ENCODE peak calls at places on chromosomes 6 and 20, in ten cellular contexts. One of them, this sample, is unnamed.

GRCh38 chr6:106097368-106098231 is 11.5 kb downstream of the PRDM1 start:
- DNase-seq in fibroblast of the aortic adventitia: peak; percentile 81
- DNase-seq in body of pancreas: no peak
- DNase-seq in stimulated activated CD4-positive, alpha-beta T cell treated with anti-CD3 and anti-CD28 coated beads, Interleukin-15, amount 100 ng/mL, for 24 hours: peak; percentile 51
- DNase-seq in M059J: no peak
- DNase-seq in germinal center: peak; percentile 55
- DNase-seq in naive thymus-derived CD8-positive, alpha-beta T cell: peak; percentile 92
- DNase-seq in effector CD4-positive, alpha-beta T cell: peak; percentile 45
- DNase-seq in pancreas: no peak
- DNase-seq in myocyte: peak; percentile 54
- DNase-seq in this sample: no peak

GRCh38 chr6:21742238-21742660 is 148.7 kb downstream of the SOX4 start:
- DNase-seq in effector CD4-positive, alpha-beta T cell: no peak
- DNase-seq in fibroblast of the aortic adventitia: peak; percentile 66
- DNase-seq in body of pancreas: no peak
- DNase-seq in pancreas: no peak
- DNase-seq in myocyte: no peak
- DNase-seq in naive thymus-derived CD8-positive, alpha-beta T cell: no peak
- DNase-seq in stimulated activated CD4-positive, alpha-beta T cell treated with anti-CD3 and anti-CD28 coated beads, Interleukin-15, amount 100 ng/mL, for 24 hours: no peak
- DNase-seq in M059J: peak; percentile 96
- DNase-seq in germinal center: no peak
- DNase-seq in this sample: no peak

GRCh38 chr6:159594750-159595117 is 98.3 kb downstream of the SOD2 start:
- DNase-seq in M059J: peak; percentile 87
- DNase-seq in myocyte: peak; percentile 48
- DNase-seq in pancreas: no peak
- DNase-seq in body of pancreas: no peak
- DNase-seq in effector CD4-positive, alpha-beta T cell: no peak
- DNase-seq in germinal center: no peak
- DNase-seq in stimulated activated CD4-positive, alpha-beta T cell treated with anti-CD3 and anti-CD28 coated beads, Interleukin-15, amount 100 ng/mL, for 24 hours: no peak
- DNase-seq in naive thymus-derived CD8-positive, alpha-beta T cell: no peak
- DNase-seq in fibroblast of the aortic adventitia: peak; percentile 79
- DNase-seq in this sample: no peak

GRCh38 chr6:43570876-43571441 is 4.9 kb downstream of the XPO5 start:
- DNase-seq in M059J: peak; percentile 5
- DNase-seq in effector CD4-positive, alpha-beta T cell: no peak
- DNase-seq in naive thymus-derived CD8-positive, alpha-beta T cell: no peak
- DNase-seq in body of pancreas: no peak
- DNase-seq in pancreas: no peak
- DNase-seq in myocyte: no peak
- DNase-seq in germinal center: no peak
- DNase-seq in fibroblast of the aortic adventitia: no peak
- DNase-seq in stimulated activated CD4-positive, alpha-beta T cell treated with anti-CD3 and anti-CD28 coated beads, Interleukin-15, amount 100 ng/mL, for 24 hours: no peak
- DNase-seq in this sample: no peak

GRCh38 chr20:48051810-48052491 is 266.7 kb upstream of the SULF2 start:
- DNase-seq in germinal center: no peak
- DNase-seq in effector CD4-positive, alpha-beta T cell: no peak
- DNase-seq in body of pancreas: no peak
- DNase-seq in M059J: peak; percentile 100
- DNase-seq in pancreas: no peak
- DNase-seq in stimulated activated CD4-positive, alpha-beta T cell treated with anti-CD3 and anti-CD28 coated beads, Interleukin-15, amount 100 ng/mL, for 24 hours: no peak
- DNase-seq in fibroblast of the aortic adventitia: peak; percentile 71
- DNase-seq in myocyte: no peak
- DNase-seq in naive thymus-derived CD8-positive, alpha-beta T cell: no peak
- DNase-seq in this sample: no peak

GRCh38 chr20:57259179-57260021 is 7.0 kb downstream of the BMP7 start:
- DNase-seq in myocyte: no peak
- DNase-seq in effector CD4-positive, alpha-beta T cell: no peak
- DNase-seq in stimulated activated CD4-positive, alpha-beta T cell treated with anti-CD3 and anti-CD28 coated beads, Interleukin-15, amount 100 ng/mL, for 24 hours: no peak
- DNase-seq in M059J: no peak
- DNase-seq in body of pancreas: no peak
- DNase-seq in fibroblast of the aortic adventitia: no peak
- DNase-seq in pancreas: no peak
- DNase-seq in naive thymus-derived CD8-positive, alpha-beta T cell: no peak
- DNase-seq in germinal center: no peak
- DNase-seq in this sample: no peak

GRCh38 chr6:36038120-36038876 is 10.7 kb downstream of the MAPK14 start:
- DNase-seq in stimulated activated CD4-positive, alpha-beta T cell treated with anti-CD3 and anti-CD28 coated beads, Interleukin-15, amount 100 ng/mL, for 24 hours: no peak
- DNase-seq in effector CD4-positive, alpha-beta T cell: no peak
- DNase-seq in pancreas: no peak
- DNase-seq in fibroblast of the aortic adventitia: peak; percentile 78
- DNase-seq in naive thymus-derived CD8-positive, alpha-beta T cell: no peak
- DNase-seq in germinal center: no peak
- DNase-seq in myocyte: no peak
- DNase-seq in body of pancreas: no peak
- DNase-seq in M059J: no peak
- DNase-seq in this sample: no peak

GRCh38 chr6:25927721-25928359 is 2.7 kb downstream of the SLC17A2 start:
- DNase-seq in M059J: no peak
- DNase-seq in fibroblast of the aortic adventitia: peak; percentile 84
- DNase-seq in naive thymus-derived CD8-positive, alpha-beta T cell: no peak
- DNase-seq in body of pancreas: no peak
- DNase-seq in germinal center: no peak
- DNase-seq in pancreas: no peak
- DNase-seq in myocyte: no peak
- DNase-seq in stimulated activated CD4-positive, alpha-beta T cell treated with anti-CD3 and anti-CD28 coated beads, Interleukin-15, amount 100 ng/mL, for 24 hours: no peak
- DNase-seq in effector CD4-positive, alpha-beta T cell: no peak
- DNase-seq in this sample: no peak

GRCh38 chr6:96520851-96521115 is 823 bp upstream of the UFL1 start:
- DNase-seq in fibroblast of the aortic adventitia: no peak
- DNase-seq in body of pancreas: no peak
- DNase-seq in pancreas: no peak
- DNase-seq in M059J: peak; percentile 0
- DNase-seq in myocyte: no peak
- DNase-seq in germinal center: no peak
- DNase-seq in naive thymus-derived CD8-positive, alpha-beta T cell: no peak
- DNase-seq in effector CD4-positive, alpha-beta T cell: no peak
- DNase-seq in stimulated activated CD4-positive, alpha-beta T cell treated with anti-CD3 and anti-CD28 coated beads, Interleukin-15, amount 100 ng/mL, for 24 hours: no peak
- DNase-seq in this sample: no peak

GRCh38 chr6:89118931-89119330 is 1.1 kb upstream of the SRSF12 start:
- DNase-seq in myocyte: peak; percentile 10
- DNase-seq in stimulated activated CD4-positive, alpha-beta T cell treated with anti-CD3 and anti-CD28 coated beads, Interleukin-15, amount 100 ng/mL, for 24 hours: no peak
- DNase-seq in naive thymus-derived CD8-positive, alpha-beta T cell: no peak
- DNase-seq in body of pancreas: peak; percentile 49
- DNase-seq in M059J: peak; percentile 5
- DNase-seq in fibroblast of the aortic adventitia: no peak
- DNase-seq in pancreas: no peak
- DNase-seq in effector CD4-positive, alpha-beta T cell: no peak
- DNase-seq in germinal center: no peak
- DNase-seq in this sample: no peak

GRCh38 chr6:21348462-21349195 is 244.9 kb upstream of the SOX4 start:
- DNase-seq in myocyte: peak; percentile 87
- DNase-seq in stimulated activated CD4-positive, alpha-beta T cell treated with anti-CD3 and anti-CD28 coated beads, Interleukin-15, amount 100 ng/mL, for 24 hours: no peak
- DNase-seq in body of pancreas: peak; percentile 5
- DNase-seq in germinal center: no peak
- DNase-seq in effector CD4-positive, alpha-beta T cell: no peak
- DNase-seq in fibroblast of the aortic adventitia: peak; percentile 42
- DNase-seq in naive thymus-derived CD8-positive, alpha-beta T cell: no peak
- DNase-seq in pancreas: no peak
- DNase-seq in M059J: peak; percentile 96
- DNase-seq in this sample: no peak

GRCh38 chr20:31675828-31676533 is 38.3 kb downstream of the COX4I2 start:
- DNase-seq in pancreas: no peak
- DNase-seq in stimulated activated CD4-positive, alpha-beta T cell treated with anti-CD3 and anti-CD28 coated beads, Interleukin-15, amount 100 ng/mL, for 24 hours: peak; percentile 76
- DNase-seq in M059J: peak; percentile 51
- DNase-seq in myocyte: no peak
- DNase-seq in naive thymus-derived CD8-positive, alpha-beta T cell: peak; percentile 53
- DNase-seq in body of pancreas: no peak
- DNase-seq in germinal center: peak; percentile 40
- DNase-seq in effector CD4-positive, alpha-beta T cell: peak; percentile 15
- DNase-seq in fibroblast of the aortic adventitia: peak; percentile 35
- DNase-seq in this sample: peak; percentile 56

GRCh38 chr20:11451793-11452291 is 465.9 kb upstream of the BTBD3 start:
- DNase-seq in stimulated activated CD4-positive, alpha-beta T cell treated with anti-CD3 and anti-CD28 coated beads, Interleukin-15, amount 100 ng/mL, for 24 hours: no peak
- DNase-seq in myocyte: peak; percentile 87
- DNase-seq in effector CD4-positive, alpha-beta T cell: no peak
- DNase-seq in germinal center: no peak
- DNase-seq in pancreas: no peak
- DNase-seq in body of pancreas: no peak
- DNase-seq in M059J: peak; percentile 70
- DNase-seq in fibroblast of the aortic adventitia: peak; percentile 39
- DNase-seq in naive thymus-derived CD8-positive, alpha-beta T cell: no peak
- DNase-seq in this sample: no peak

GRCh38 chr20:1871807-1872455 is 23.3 kb upstream of the SIRPA start:
- DNase-seq in germinal center: no peak
- DNase-seq in fibroblast of the aortic adventitia: no peak
- DNase-seq in body of pancreas: no peak
- DNase-seq in effector CD4-positive, alpha-beta T cell: no peak
- DNase-seq in myocyte: peak; percentile 20
- DNase-seq in naive thymus-derived CD8-positive, alpha-beta T cell: no peak
- DNase-seq in M059J: peak; percentile 51
- DNase-seq in pancreas: no peak
- DNase-seq in stimulated activated CD4-positive, alpha-beta T cell treated with anti-CD3 and anti-CD28 coated beads, Interleukin-15, amount 100 ng/mL, for 24 hours: no peak
- DNase-seq in this sample: no peak

GRCh38 chr20:54698373-54698772 is 223.0 kb downstream of the DOK5 start:
- DNase-seq in myocyte: no peak
- DNase-seq in effector CD4-positive, alpha-beta T cell: no peak
- DNase-seq in naive thymus-derived CD8-positive, alpha-beta T cell: no peak
- DNase-seq in germinal center: no peak
- DNase-seq in stimulated activated CD4-positive, alpha-beta T cell treated with anti-CD3 and anti-CD28 coated beads, Interleukin-15, amount 100 ng/mL, for 24 hours: no peak
- DNase-seq in body of pancreas: no peak
- DNase-seq in pancreas: no peak
- DNase-seq in M059J: no peak
- DNase-seq in fibroblast of the aortic adventitia: no peak
- DNase-seq in this sample: no peak

GRCh38 chr20:2084703-2085102 is 16.9 kb upstream of the STK35 start:
- DNase-seq in myocyte: no peak
- DNase-seq in fibroblast of the aortic adventitia: peak; percentile 67
- DNase-seq in M059J: no peak
- DNase-seq in pancreas: no peak
- DNase-seq in effector CD4-positive, alpha-beta T cell: no peak
- DNase-seq in naive thymus-derived CD8-positive, alpha-beta T cell: no peak
- DNase-seq in stimulated activated CD4-positive, alpha-beta T cell treated with anti-CD3 and anti-CD28 coated beads, Interleukin-15, amount 100 ng/mL, for 24 hours: no peak
- DNase-seq in body of pancreas: no peak
- DNase-seq in germinal center: no peak
- DNase-seq in this sample: no peak

GRCh38 chr6:31822038-31822821 is 5.3 kb upstream of the HSPA1B start:
- DNase-seq in body of pancreas: peak; percentile 90
- DNase-seq in stimulated activated CD4-positive, alpha-beta T cell treated with anti-CD3 and anti-CD28 coated beads, Interleukin-15, amount 100 ng/mL, for 24 hours: peak; percentile 70
- DNase-seq in fibroblast of the aortic adventitia: peak; percentile 93
- DNase-seq in M059J: peak; percentile 91
- DNase-seq in effector CD4-positive, alpha-beta T cell: peak; percentile 54
- DNase-seq in germinal center: peak; percentile 75
- DNase-seq in naive thymus-derived CD8-positive, alpha-beta T cell: peak; percentile 52
- DNase-seq in pancreas: peak; percentile 83
- DNase-seq in myocyte: peak; percentile 88
- DNase-seq in this sample: peak; percentile 61

GRCh38 chr6:24658573-24659511 is 7.9 kb downstream of the TDP2 start:
- DNase-seq in stimulated activated CD4-positive, alpha-beta T cell treated with anti-CD3 and anti-CD28 coated beads, Interleukin-15, amount 100 ng/mL, for 24 hours: no peak
- DNase-seq in body of pancreas: no peak
- DNase-seq in naive thymus-derived CD8-positive, alpha-beta T cell: no peak
- DNase-seq in germinal center: no peak
- DNase-seq in fibroblast of the aortic adventitia: peak; percentile 82
- DNase-seq in M059J: no peak
- DNase-seq in effector CD4-positive, alpha-beta T cell: no peak
- DNase-seq in pancreas: no peak
- DNase-seq in myocyte: no peak
- DNase-seq in this sample: no peak

GRCh38 chr6:17419189-17419575 is 25.8 kb downstream of the CAP2 start:
- DNase-seq in effector CD4-positive, alpha-beta T cell: no peak
- DNase-seq in naive thymus-derived CD8-positive, alpha-beta T cell: no peak
- DNase-seq in myocyte: no peak
- DNase-seq in pancreas: no peak
- DNase-seq in body of pancreas: no peak
- DNase-seq in fibroblast of the aortic adventitia: no peak
- DNase-seq in M059J: no peak
- DNase-seq in germinal center: no peak
- DNase-seq in stimulated activated CD4-positive, alpha-beta T cell treated with anti-CD3 and anti-CD28 coated beads, Interleukin-15, amount 100 ng/mL, for 24 hours: no peak
- DNase-seq in this sample: no peak

GRCh38 chr20:64064145-64064698 is 1.2 kb downstream of the TCEA2 start:
- DNase-seq in stimulated activated CD4-positive, alpha-beta T cell treated with anti-CD3 and anti-CD28 coated beads, Interleukin-15, amount 100 ng/mL, for 24 hours: no peak
- DNase-seq in effector CD4-positive, alpha-beta T cell: no peak
- DNase-seq in pancreas: no peak
- DNase-seq in germinal center: no peak
- DNase-seq in myocyte: peak; percentile 51
- DNase-seq in M059J: peak; percentile 94
- DNase-seq in body of pancreas: peak; percentile 45
- DNase-seq in naive thymus-derived CD8-positive, alpha-beta T cell: no peak
- DNase-seq in fibroblast of the aortic adventitia: peak; percentile 56
- DNase-seq in this sample: no peak

GRCh38 chr20:38836991-38837390 is 31.5 kb downstream of the PPP1R16B start:
- DNase-seq in effector CD4-positive, alpha-beta T cell: no peak
- DNase-seq in myocyte: no peak
- DNase-seq in fibroblast of the aortic adventitia: no peak
- DNase-seq in naive thymus-derived CD8-positive, alpha-beta T cell: no peak
- DNase-seq in pancreas: no peak
- DNase-seq in stimulated activated CD4-positive, alpha-beta T cell treated with anti-CD3 and anti-CD28 coated beads, Interleukin-15, amount 100 ng/mL, for 24 hours: no peak
- DNase-seq in germinal center: no peak
- DNase-seq in M059J: no peak
- DNase-seq in body of pancreas: no peak
- DNase-seq in this sample: no peak

GRCh38 chr20:33387177-33387576 is 14.1 kb downstream of the CDK5RAP1 start:
- DNase-seq in stimulated activated CD4-positive, alpha-beta T cell treated with anti-CD3 and anti-CD28 coated beads, Interleukin-15, amount 100 ng/mL, for 24 hours: no peak
- DNase-seq in germinal center: no peak
- DNase-seq in fibroblast of the aortic adventitia: peak; percentile 32
- DNase-seq in myocyte: peak; percentile 38
- DNase-seq in effector CD4-positive, alpha-beta T cell: no peak
- DNase-seq in body of pancreas: no peak
- DNase-seq in naive thymus-derived CD8-positive, alpha-beta T cell: no peak
- DNase-seq in M059J: peak; percentile 87
- DNase-seq in pancreas: no peak
- DNase-seq in this sample: no peak

GRCh38 chr6:215335-216034 is 76.8 kb upstream of the DUSP22 start:
- DNase-seq in effector CD4-positive, alpha-beta T cell: peak; percentile 23
- DNase-seq in pancreas: no peak
- DNase-seq in M059J: peak; percentile 85
- DNase-seq in germinal center: no peak
- DNase-seq in body of pancreas: no peak
- DNase-seq in naive thymus-derived CD8-positive, alpha-beta T cell: no peak
- DNase-seq in myocyte: no peak
- DNase-seq in fibroblast of the aortic adventitia: peak; percentile 24
- DNase-seq in stimulated activated CD4-positive, alpha-beta T cell treated with anti-CD3 and anti-CD28 coated beads, Interleukin-15, amount 100 ng/mL, for 24 hours: peak; percentile 86
- DNase-seq in this sample: no peak

GRCh38 chr20:13297105-13297899 is 76.2 kb downstream of the ISM1 start:
- DNase-seq in effector CD4-positive, alpha-beta T cell: no peak
- DNase-seq in M059J: no peak
- DNase-seq in body of pancreas: no peak
- DNase-seq in germinal center: no peak
- DNase-seq in fibroblast of the aortic adventitia: no peak
- DNase-seq in myocyte: peak; percentile 16
- DNase-seq in naive thymus-derived CD8-positive, alpha-beta T cell: no peak
- DNase-seq in pancreas: no peak
- DNase-seq in stimulated activated CD4-positive, alpha-beta T cell treated with anti-CD3 and anti-CD28 coated beads, Interleukin-15, amount 100 ng/mL, for 24 hours: no peak
- DNase-seq in this sample: no peak

GRCh38 chr20:45828589-45828988 is 1.5 kb upstream of the TNNC2 start:
- DNase-seq in pancreas: no peak
- DNase-seq in M059J: no peak
- DNase-seq in germinal center: no peak
- DNase-seq in myocyte: peak; percentile 99
- DNase-seq in naive thymus-derived CD8-positive, alpha-beta T cell: no peak
- DNase-seq in body of pancreas: no peak
- DNase-seq in effector CD4-positive, alpha-beta T cell: no peak
- DNase-seq in fibroblast of the aortic adventitia: peak; percentile 29
- DNase-seq in stimulated activated CD4-positive, alpha-beta T cell treated with anti-CD3 and anti-CD28 coated beads, Interleukin-15, amount 100 ng/mL, for 24 hours: no peak
- DNase-seq in this sample: no peak

GRCh38 chr6:139376604-139377218 is 2.3 kb upstream of the CITED2 start:
- DNase-seq in stimulated activated CD4-positive, alpha-beta T cell treated with anti-CD3 and anti-CD28 coated beads, Interleukin-15, amount 100 ng/mL, for 24 hours: no peak
- DNase-seq in pancreas: no peak
- DNase-seq in fibroblast of the aortic adventitia: peak; percentile 79
- DNase-seq in effector CD4-positive, alpha-beta T cell: no peak
- DNase-seq in M059J: peak; percentile 91
- DNase-seq in germinal center: no peak
- DNase-seq in body of pancreas: peak; percentile 92
- DNase-seq in myocyte: peak; percentile 55
- DNase-seq in naive thymus-derived CD8-positive, alpha-beta T cell: no peak
- DNase-seq in this sample: no peak